ENCODE peak calls at places on chromosomes 2 and 18, in eight cellular contexts. Q, S, D, L, K, F, R and T are unnamed samples.

GRCh38 chr2:11533278-11534077 is at the start of gene GREB1:
- DNase-seq in D (peak), R (peak), F (no peak), L (no peak), S (no peak), K (peak), Q (no peak), T (no peak)

GRCh38 chr2:21820271-21820670 is 696.5 kb downstream of the TDRD15 start:
- DNase-seq in F (no peak), S (no peak), L (no peak), Q (no peak), D (no peak), K (no peak), R (no peak), T (no peak)

GRCh38 chr2:206154197-206154596 is 5.0 kb downstream of the NDUFS1 start:
- DNase-seq in S (no peak), R (no peak), F (no peak), K (peak), D (no peak), Q (no peak), L (no peak), T (no peak)

GRCh38 chr18:37276111-37276510 is 289.5 kb downstream of the CELF4 start:
- DNase-seq in D (no peak), K (no peak), S (no peak), Q (no peak), L (no peak), R (peak), F (no peak), T (no peak)

GRCh38 chr2:25877431-25878360 is 591 bp downstream of the ASXL2 start:
- DNase-seq in F (peak), R (peak), K (peak), L (peak), S (peak), D (peak), Q (peak), T (peak)

GRCh38 chr2:33107690-33108482 is 161.1 kb downstream of the LTBP1 start:
- DNase-seq in K (no peak), D (no peak), S (no peak), R (no peak), F (no peak), L (no peak), Q (no peak), T (no peak)

GRCh38 chr2:85780316-85781092 is 26.7 kb downstream of the ATOH8 start:
- DNase-seq in D (no peak), S (peak), R (no peak), Q (no peak), F (no peak), K (no peak), L (no peak), T (no peak)

GRCh38 chr2:186690796-186691195 is 3.1 kb upstream of the FAM171B start:
- DNase-seq in Q (no peak), S (no peak), R (no peak), K (no peak), F (no peak), D (no peak), L (no peak), T (no peak)

GRCh38 chr18:58287626-58288289 is 243.7 kb downstream of the NEDD4L start:
- DNase-seq in D (no peak), R (no peak), Q (no peak), S (no peak), F (no peak), K (no peak), L (no peak), T (no peak)

GRCh38 chr2:225534697-225535096 is 135.2 kb downstream of the NYAP2 start:
- DNase-seq in Q (no peak), K (no peak), L (no peak), S (no peak), R (no peak), F (no peak), D (no peak), T (no peak)

GRCh38 chr2:209579236-209579749 is 155.4 kb downstream of the MAP2 start:
- DNase-seq in F (no peak), D (peak), S (no peak), L (no peak), K (no peak), R (peak), Q (peak), T (peak)

GRCh38 chr2:215960825-215961224 is 52.5 kb downstream of the MREG start:
- DNase-seq in K (no peak), S (no peak), F (no peak), Q (no peak), R (no peak), L (no peak), D (no peak), T (no peak)

GRCh38 chr2:177758591-177759371 is 313.8 kb downstream of the PDE11A start:
- DNase-seq in K (peak), D (peak), Q (peak), R (peak), L (no peak), F (no peak), S (no peak), T (peak)

GRCh38 chr18:75405341-75405740 is 22.2 kb downstream of the SMIM21 start:
- DNase-seq in Q (no peak), L (no peak), S (no peak), D (peak), F (no peak), K (no peak), R (no peak), T (no peak)

GRCh38 chr2:181393472-181393871 is 63.7 kb upstream of the ITGA4 start:
- DNase-seq in K (peak), D (peak), S (no peak), L (no peak), Q (no peak), F (no peak), R (peak), T (no peak)